ENCODE peak calls at places on chromosomes 1 and 21, in six cellular contexts. K is pancreas; Q is tibial nerve; X is activated CD4-positive, alpha-beta T cell treated with anti-CD3 and anti-CD28 coated beads for 4 hours; H is lung; Y is fibroblast of pulmonary artery. B is an unnamed sample.

GRCh38 chr1:19949016-19949415 is 25.6 kb upstream of the PLA2G2E start:
- DNase-seq in K (no peak), Q (no peak), X (no peak), H (no peak), Y (peak), B (no peak)

GRCh38 chr1:87600848-87601247 is 272.2 kb downstream of the LMO4 start:
- DNase-seq in K (no peak), Q (no peak), X (no peak), H (no peak), Y (peak), B (no peak)

GRCh38 chr1:65065535-65066378 is 82.2 kb upstream of the AK4 start:
- DNase-seq in K (peak), Q (peak), X (no peak), H (no peak), Y (no peak), B (no peak)

GRCh38 chr1:62068978-62069377 is 125.7 kb upstream of the L1TD1 start:
- DNase-seq in K (no peak), Q (peak), X (no peak), H (no peak), Y (peak), B (no peak)

GRCh38 chr1:2360588-2361364 is 30.6 kb downstream of the MORN1 start:
- DNase-seq in K (no peak), Q (no peak), X (no peak), H (no peak), Y (peak), B (no peak)

GRCh38 chr1:202806845-202807366 is 1.3 kb downstream of the KDM5B start:
- DNase-seq in K (peak), Q (no peak), X (peak), H (no peak), Y (no peak), B (peak)

GRCh38 chr1:181090653-181091126 is 2.2 kb downstream of the IER5 start:
- DNase-seq in K (no peak), Q (no peak), X (peak), H (no peak), Y (no peak), B (no peak)

GRCh38 chr1:32199717-32200072 is 700 bp upstream of the CCDC28B start:
- DNase-seq in K (peak), Q (peak), X (no peak), H (no peak), Y (no peak), B (no peak)

GRCh38 chr1:65027699-65028358 is 61.5 kb upstream of the JAK1 start:
- DNase-seq in K (peak), Q (peak), X (no peak), H (peak), Y (peak), B (peak)

GRCh38 chr1:59815892-59816291 is 1.1 kb downstream of the HOOK1 start:
- DNase-seq in K (no peak), Q (no peak), X (no peak), H (no peak), Y (no peak), B (no peak)

GRCh38 chr21:30620080-30620479 is 347 bp upstream of the KRTAP20-4 start:
- DNase-seq in K (no peak), Q (no peak), X (no peak), H (no peak), Y (no peak), B (no peak)

GRCh38 chr1:22609291-22609690 is 27.1 kb upstream of the C1QA start:
- DNase-seq in K (no peak), Q (no peak), X (no peak), H (no peak), Y (no peak), B (no peak)

GRCh38 chr1:6614953-6615785 is 1.6 kb downstream of the PHF13 start:
- DNase-seq in K (no peak), Q (no peak), X (peak), H (no peak), Y (peak), B (no peak)

GRCh38 chr1:53981220-53981619 is 35.1 kb downstream of the LRRC42 start:
- DNase-seq in K (no peak), Q (no peak), X (no peak), H (no peak), Y (no peak), B (no peak)

GRCh38 chr1:40897499-40897898 is 35.3 kb upstream of the CITED4 start:
- DNase-seq in K (no peak), Q (no peak), X (no peak), H (no peak), Y (no peak), B (no peak)

GRCh38 chr1:229221106-229222019 is 49.5 kb upstream of the RAB4A start:
- DNase-seq in K (no peak), Q (no peak), X (no peak), H (peak), Y (peak), B (no peak)

B was measured in substantia nigra.